ENCODE peak calls at places on chromosomes 3 and 15, in seven cellular contexts. I is uterus, V is tibial artery, U is mammary epithelial cell, K is IMR-90, H is right lobe of liver, P is cardiac fibroblast. J is an unnamed sample.
A peak's percentile ranks its signal among the peaks of the same experiment; 100 is the strongest.

GRCh38 chr3:52227766-52228165 is 2.3 kb upstream of the TLR9 start:
- DNase-seq in I (no peak), V (no peak), U (no peak), H (no peak), P (no peak), K (no peak), J (no peak)

GRCh38 chr3:40109641-40110490 is 199.6 kb upstream of the EIF1B start:
- DNase-seq in K (no peak), U (peak; percentile 20), V (no peak), P (peak; percentile 19), H (no peak), I (no peak), J (peak; percentile 31)

GRCh38 chr15:80949756-80950155 is 39.9 kb downstream of the MESD start:
- DNase-seq in H (no peak), P (peak; percentile 21), I (peak; percentile 1), K (no peak), V (no peak), U (no peak), J (no peak)

GRCh38 chr3:9785602-9786001 is 6.7 kb downstream of the TADA3 start:
- DNase-seq in P (no peak), K (no peak), U (no peak), H (no peak), I (no peak), V (no peak), J (no peak)

GRCh38 chr3:31277582-31277981 is 255.1 kb upstream of the STT3B start:
- DNase-seq in I (no peak), P (peak; percentile 75), K (no peak), U (no peak), H (no peak), V (peak; percentile 20), J (no peak)

GRCh38 chr15:79887517-79887916 is 9.3 kb downstream of the MTHFS start:
- DNase-seq in V (no peak), U (no peak), K (peak; percentile 40), I (no peak), H (no peak), P (peak; percentile 21), J (no peak)

GRCh38 chr3:16177962-16178627 is 3.6 kb downstream of the GALNT15 start:
- DNase-seq in P (peak; percentile 92), I (peak; percentile 83), H (peak; percentile 82), U (peak; percentile 62), K (peak; percentile 86), V (peak; percentile 80), J (peak; percentile 92)

GRCh38 chr3:5222283-5223005 is 34.9 kb downstream of the EDEM1 start:
- DNase-seq in P (no peak), V (no peak), U (no peak), I (no peak), K (no peak), H (no peak), J (no peak)

GRCh38 chr15:64337761-64338160 is 18.2 kb downstream of the CSNK1G1 start:
- DNase-seq in V (no peak), H (no peak), U (no peak), I (no peak), K (peak; percentile 82), P (no peak), J (no peak)

GRCh38 chr3:104909188-104909587 is 457.5 kb upstream of the ALCAM start:
- DNase-seq in V (no peak), U (peak; percentile 44), H (no peak), K (peak; percentile 92), I (no peak), P (peak; percentile 48), J (peak; percentile 79)

DNA sequence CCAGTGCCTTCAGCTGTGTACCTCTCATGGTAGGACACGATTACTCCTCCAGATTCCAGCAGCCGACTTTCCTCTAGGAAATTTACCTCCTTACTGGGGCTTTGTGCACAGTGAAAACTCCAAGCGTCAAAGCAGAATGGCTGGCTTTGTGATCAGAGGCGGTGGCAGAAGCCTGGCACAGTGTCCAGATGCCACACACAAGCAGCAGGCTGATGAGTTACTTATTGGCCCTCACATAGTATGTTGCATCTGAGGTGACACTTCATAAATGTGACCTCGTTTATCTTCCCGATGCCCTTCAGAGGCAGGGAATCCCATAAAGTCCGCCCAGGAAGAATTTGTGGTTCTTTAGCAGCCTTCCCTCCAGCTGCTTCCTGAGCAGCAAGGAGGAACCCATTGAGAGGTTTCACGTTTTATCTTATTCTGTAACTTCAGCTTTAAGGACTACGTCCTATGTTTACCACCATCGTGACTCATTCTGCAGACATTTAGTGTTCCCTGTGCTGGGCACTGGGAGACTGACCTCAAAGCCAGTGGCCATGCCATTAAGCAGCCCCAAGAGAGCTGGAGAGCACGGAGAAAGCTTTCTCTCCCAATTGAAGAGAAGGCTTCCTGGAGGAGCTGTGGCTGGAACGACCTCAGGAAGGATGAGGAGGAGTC is 107.0 kb upstream of the C15orf61 start:
- DNase-seq in V (no peak), K (peak; percentile 68), P (peak; percentile 54), U (no peak), I (no peak), H (no peak), J (peak; percentile 53)
- H3K4me3 ChIP-seq in V (no peak overlapping the region), K (no peak overlapping the region), P (no peak overlapping the region), U (no peak overlapping the region), I (no peak overlapping the region), H (no peak overlapping the region), J (no peak overlapping the region)

GRCh38 chr3:194491996-194492395 is 5.2 kb upstream of the ATP13A3 start:
- DNase-seq in P (no peak), I (no peak), K (no peak), V (no peak), H (no peak), U (no peak), J (no peak)

GRCh38 chr3:194489736-194490612 is 3.2 kb upstream of the ATP13A3 start:
- DNase-seq in H (no peak), U (no peak), I (no peak), P (peak; percentile 78), V (no peak), K (peak; percentile 62), J (peak; percentile 57)

GRCh38 chr3:194497799-194498575 is 11.2 kb upstream of the ATP13A3 start:
- DNase-seq in K (no peak), V (no peak), I (no peak), U (no peak), P (no peak), H (peak; percentile 62), J (peak; percentile 61)

GRCh38 chr3:194496217-194496881 is 9.5 kb upstream of the ATP13A3 start:
- DNase-seq in V (no peak), I (no peak), K (no peak), U (peak; percentile 28), H (peak; percentile 64), P (no peak), J (no peak)

DNA sequence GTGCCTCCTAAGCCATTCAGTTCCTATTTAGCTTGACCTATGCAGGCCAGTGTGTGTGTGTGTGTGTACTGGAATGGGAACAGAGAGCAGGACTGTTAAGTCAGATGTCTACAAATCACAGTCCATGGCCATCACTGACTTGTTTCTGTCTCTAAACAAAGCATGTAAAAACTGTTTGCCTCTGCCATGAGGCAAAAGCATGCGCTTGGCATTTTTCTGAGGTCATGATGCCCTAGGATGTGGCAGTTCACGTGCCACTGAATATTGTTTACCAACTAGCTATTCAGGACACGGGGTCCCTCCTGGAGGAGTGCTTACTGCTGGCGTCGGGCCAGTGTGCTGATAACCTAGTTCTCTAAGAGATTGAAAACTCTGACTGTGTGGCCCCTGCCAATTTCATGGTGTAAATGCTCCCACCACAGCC is 8.2 kb upstream of the ATP13A3 start:
- DNase-seq in V (no peak), H (peak; percentile 94), P (no peak), I (no peak), U (no peak), K (no peak), J (peak; percentile 37)
- TF ChIP-seq CTCF in V (no peak), H (no peak), P (no peak), I (no peak), U (no peak), K (no peak), J (no peak)

DNA sequence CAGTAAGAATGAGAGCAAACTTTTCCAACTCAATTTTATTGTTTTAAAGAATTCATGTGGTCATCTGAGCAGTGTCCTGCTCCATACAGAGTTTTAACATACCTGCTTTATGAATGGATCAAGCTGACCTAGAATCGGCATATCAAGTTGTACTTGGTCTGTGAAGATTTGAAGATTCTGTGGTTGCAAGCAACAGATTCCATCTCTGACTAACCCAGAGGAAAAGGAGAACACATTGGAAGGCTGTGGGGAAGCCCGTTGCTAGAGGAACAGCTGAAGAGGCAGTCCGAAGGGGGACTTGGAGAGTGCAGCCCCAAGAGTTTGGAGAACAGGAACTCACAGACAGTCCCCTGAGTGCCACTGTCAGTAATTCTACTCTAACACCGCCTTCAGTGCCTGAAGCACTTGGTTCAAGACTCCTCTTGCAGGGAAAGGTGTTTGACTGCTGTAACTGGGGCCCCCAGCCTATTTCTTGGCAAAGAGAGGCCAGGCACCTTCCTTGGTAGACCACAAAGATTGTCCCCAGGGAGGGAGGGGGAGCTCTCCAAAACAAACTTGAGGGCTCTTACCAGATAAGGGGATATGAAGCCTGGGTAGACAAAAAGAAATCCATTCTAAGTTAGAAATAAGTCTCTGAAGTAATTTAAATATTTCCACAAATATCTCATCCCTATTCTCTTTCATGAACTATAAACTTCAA is 88.8 kb downstream of the LARS2 start:
- DNase-seq in I (no peak), K (peak; percentile 14), V (no peak), U (no peak), H (no peak), P (no peak), J (no peak)
- H3K4me3 ChIP-seq in I (no peak overlapping the region), K (no peak overlapping the region), V (no peak overlapping the region), U (no peak overlapping the region), H (no peak overlapping the region), P (no peak overlapping the region), J (no peak overlapping the region)

GRCh38 chr3:133937756-133938601 is 42.3 kb upstream of the RAB6B start:
- DNase-seq in K (peak; percentile 70), V (no peak), H (no peak), I (no peak), P (peak; percentile 84), U (no peak), J (peak; percentile 83)
- TF ChIP-seq CTCF in K (no peak), V (no peak), H (no peak), I (no peak), P (no peak), U (no peak), J (no peak)

DNA sequence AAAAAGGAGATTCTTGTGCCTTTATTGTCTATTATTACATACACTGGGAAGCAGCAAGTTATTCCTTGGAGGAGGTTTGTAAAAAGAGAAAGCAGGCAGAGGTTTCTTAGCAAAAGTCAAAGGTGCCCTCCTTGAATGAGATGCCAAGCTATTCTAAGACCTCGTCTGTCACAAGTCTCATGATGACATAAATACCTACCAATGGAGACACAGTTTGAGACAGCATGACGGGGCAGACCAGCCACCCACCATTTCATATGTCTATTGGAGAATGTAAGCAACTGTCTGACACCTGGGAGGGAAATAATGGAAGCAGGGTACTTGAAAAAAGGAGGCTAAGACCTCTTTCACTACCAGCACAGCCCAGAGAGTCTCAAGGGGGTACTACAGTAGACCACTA is 2.2 kb downstream of the RGMA start:
- DNase-seq in U (no peak), P (no peak), V (no peak), K (no peak), H (no peak), I (no peak), J (no peak)
- H3K4me3 ChIP-seq in U (no peak overlapping the region), P (no peak overlapping the region), V (no peak overlapping the region), K (no peak overlapping the region), H (no peak overlapping the region), I (no peak overlapping the region), J (no peak overlapping the region)

GRCh38 chr3:14608298-14608697 is 43.3 kb upstream of the CCDC174 start:
- DNase-seq in U (no peak), P (no peak), H (no peak), V (no peak), K (no peak), I (no peak), J (no peak)
- TF ChIP-seq CTCF in U (no peak), P (no peak), H (no peak), V (no peak), K (no peak), I (no peak), J (no peak)